ENCODE peak calls at places on chromosomes 11 and 22, in four cellular contexts. S is AG09309, F is activated T-cell treated with anti-CD3 and anti-CD28 coated beads for 48 hours, I is germinal center. X is an unnamed sample.

GRCh38 chr11:82858556-82859091 is 41.6 kb downstream of the PRCP start:
- DNase-seq in S (peak), F (no peak), I (no peak), X (no peak)

GRCh38 chr22:25072406-25072805 is 119.9 kb downstream of the KIAA1671 start:
- DNase-seq in S (no peak), F (no peak), I (no peak), X (no peak)

GRCh38 chr11:107561688-107562087 is 3.8 kb downstream of the ALKBH8 start:
- DNase-seq in S (peak), F (no peak), I (no peak), X (no peak)

GRCh38 chr11:119989422-119989821 is 148.5 kb downstream of the TRIM29 start:
- DNase-seq in S (no peak), F (no peak), I (no peak), X (no peak)

GRCh38 chr11:57356179-57356757 is 18.1 kb downstream of the P2RX3 start:
- DNase-seq in S (no peak), F (no peak), I (no peak), X (no peak)

GRCh38 chr22:44337658-44338004 is 24.9 kb upstream of the SHISAL1 start:
- DNase-seq in S (no peak), F (no peak), I (no peak), X (no peak)

GRCh38 chr11:72764503-72764902 is 12.3 kb upstream of the ARAP1 start:
- DNase-seq in S (no peak), F (no peak), I (no peak), X (no peak)

GRCh38 chr11:10909141-10909883 is 51.5 kb upstream of the ZBED5 start:
- DNase-seq in S (no peak), F (no peak), I (no peak), X (no peak)

GRCh38 chr22:30495041-30495784 is 10.3 kb downstream of the SEC14L4 start:
- DNase-seq in S (no peak), F (no peak), I (no peak), X (no peak)

X was measured in GM12891.